ENCODE peak calls at places on chromosomes 5 and 9, in five cellular contexts. P, F, V, R and Z are unnamed samples.

GRCh38 chr9:120851386-120851922 is 8.7 kb upstream of the PSMD5 start:
- DNase-seq in V (no peak), F (no peak), R (no peak), P (no peak), Z (no peak)

GRCh38 chr9:130453487-130453886 is 8.7 kb downstream of the ASS1 start:
- DNase-seq in F (peak), V (no peak), R (no peak), P (no peak), Z (no peak)

GRCh38 chr9:87587864-87588263 is 90.2 kb downstream of the DAPK1 start:
- DNase-seq in R (no peak), F (no peak), P (no peak), V (no peak), Z (no peak)

GRCh38 chr5:175012267-175012666 is 287.9 kb downstream of the MSX2 start:
- DNase-seq in P (no peak), V (no peak), F (no peak), R (no peak), Z (no peak)

GRCh38 chr9:117095116-117095515 is 319.7 kb downstream of the ASTN2 start:
- DNase-seq in P (no peak), F (no peak), V (no peak), R (no peak), Z (no peak)

GRCh38 chr5:134945041-134945440 is 22.7 kb upstream of the CATSPER3 start:
- DNase-seq in V (no peak), R (no peak), F (no peak), P (no peak), Z (no peak)

GRCh38 chr5:138664276-138664943 is 88.8 kb upstream of the CTNNA1 start:
- DNase-seq in F (no peak), R (no peak), P (no peak), V (no peak), Z (no peak)

GRCh38 chr5:76332102-76332501 is 71.0 kb upstream of the IQGAP2 start:
- DNase-seq in V (no peak), F (peak), P (no peak), R (no peak), Z (no peak)

GRCh38 chr9:116000748-116001329 is 152.8 kb upstream of the PAPPA start:
- DNase-seq in V (no peak), P (no peak), F (peak), R (peak), Z (peak)

GRCh38 chr9:97560851-97561250 is 59.4 kb downstream of the TMOD1 start:
- DNase-seq in F (no peak), V (no peak), R (no peak), P (no peak), Z (no peak)

GRCh38 chr5:29367176-29367833 is 1826.2 kb upstream of the CDH6 start:
- DNase-seq in R (no peak), F (no peak), V (no peak), P (no peak), Z (peak)

GRCh38 chr5:152185547-152186234 is 219.4 kb downstream of the NMUR2 start:
- DNase-seq in P (no peak), F (peak), V (no peak), R (no peak), Z (no peak)

GRCh38 chr5:9408964-9409363 is 136.9 kb downstream of the SEMA5A start:
- DNase-seq in R (no peak), F (no peak), V (no peak), P (no peak), Z (no peak)

GRCh38 chr9:111431684-111432083 is 52.5 kb downstream of the ECPAS start:
- DNase-seq in V (no peak), F (no peak), R (no peak), P (no peak), Z (no peak)

GRCh38 chr9:76810377-76810957 is 46.2 kb downstream of the PCA3 start:
- DNase-seq in V (no peak), R (peak), F (no peak), P (no peak), Z (peak)

DNA sequence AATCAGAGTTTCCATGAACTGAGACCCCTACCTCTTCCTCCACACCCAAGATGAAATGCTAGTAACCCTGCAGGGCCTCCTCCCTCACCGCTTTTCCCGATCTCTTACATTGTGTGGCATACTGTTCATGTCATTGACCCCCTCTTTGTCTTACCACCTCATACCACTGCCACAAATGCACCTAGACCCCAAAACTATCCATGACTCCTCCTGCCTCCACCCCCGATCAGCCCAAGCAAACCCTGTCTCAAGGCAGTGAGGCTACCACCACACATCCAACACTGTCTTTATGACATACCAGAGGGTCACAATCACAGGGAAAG is 55.7 kb downstream of the PLAC8L1 start:
- DNase-seq in V (no peak), P (no peak), F (no peak), R (no peak), Z (no peak)
- TF ChIP-seq CTCF in V (no peak), P (no peak), F (no peak), R (no peak), Z (no peak)

DNA sequence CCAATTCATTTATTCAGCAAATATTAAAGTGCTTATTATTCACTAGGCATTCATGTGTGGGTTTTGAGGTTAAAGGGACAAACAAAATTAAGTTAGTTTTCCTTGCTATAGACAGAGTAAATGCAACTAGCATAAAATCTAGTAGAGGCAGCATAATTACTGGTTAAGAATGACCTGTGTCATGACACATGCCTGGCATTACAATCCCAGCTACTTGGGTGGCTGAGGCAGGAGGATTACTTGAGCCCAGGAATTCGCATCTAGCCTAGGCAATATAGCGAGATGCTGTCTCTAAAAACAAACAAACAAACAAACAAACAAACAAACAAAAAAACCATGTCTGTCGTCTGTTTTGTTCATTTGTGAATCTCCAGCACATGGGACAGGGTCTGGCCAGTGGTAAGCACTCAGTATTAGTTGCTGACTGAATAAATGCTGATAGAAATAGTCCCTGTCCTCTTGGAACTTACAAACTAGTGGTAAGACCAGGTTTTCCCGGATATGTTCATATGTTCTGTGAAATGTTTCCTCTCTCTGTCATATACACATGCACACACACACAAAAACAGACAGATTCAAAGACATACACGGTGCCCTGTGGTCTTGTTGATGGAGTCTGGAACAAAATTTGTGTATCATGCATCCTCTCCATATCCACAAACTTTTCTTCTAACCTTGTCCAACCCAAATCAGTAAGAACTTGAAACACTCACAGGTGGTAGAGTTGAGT is 41.8 kb upstream of the TNFAIP8 start:
- DNase-seq in P (no peak), V (no peak), R (no peak), F (no peak), Z (no peak)
- TF ChIP-seq CTCF in P (no peak), V (no peak), R (no peak), F (no peak), Z (no peak)

DNA sequence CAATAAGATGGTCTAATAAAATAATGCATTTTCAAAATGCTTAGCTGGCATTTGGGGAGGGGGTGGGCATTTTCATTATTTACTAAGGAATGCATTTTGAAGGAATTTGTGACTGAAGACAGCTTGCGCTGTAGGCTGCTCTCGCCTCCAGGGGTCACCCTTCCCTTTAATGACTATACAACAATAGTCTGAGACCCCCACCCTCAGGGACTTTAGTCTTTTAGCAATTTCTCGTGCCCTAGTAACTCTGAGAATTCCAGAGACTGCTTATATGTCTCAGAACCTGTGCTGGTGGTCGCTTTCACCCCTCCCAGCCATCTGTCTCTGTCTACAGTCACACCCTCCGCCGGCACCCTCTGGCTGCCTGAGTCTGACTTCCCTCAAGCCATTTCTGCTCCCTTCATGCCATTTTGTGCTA is 671.5 kb downstream of the NR2F1-AS1 start:
- DNase-seq in P (no peak), R (no peak), V (no peak), F (no peak), Z (peak)
- TF ChIP-seq CTCF in P (peak), R (no peak), V (no peak), F (no peak), Z (peak)

GRCh38 chr9:37034938-37035471 is 937 bp upstream of the PAX5 start:
- DNase-seq in R (no peak), P (no peak), F (no peak), V (no peak), Z (no peak)

GRCh38 chr9:37033141-37033540 is 927 bp downstream of the PAX5 start:
- DNase-seq in P (no peak), F (no peak), R (no peak), V (no peak), Z (no peak)

GRCh38 chr9:37033753-37034319 is at the start of gene PAX5:
- DNase-seq in P (no peak), F (no peak), R (no peak), V (no peak), Z (no peak)

GRCh38 chr9:37035472-37036236 is 1.6 kb upstream of the PAX5 start:
- DNase-seq in P (no peak), R (peak), V (no peak), F (no peak), Z (peak)

DNA sequence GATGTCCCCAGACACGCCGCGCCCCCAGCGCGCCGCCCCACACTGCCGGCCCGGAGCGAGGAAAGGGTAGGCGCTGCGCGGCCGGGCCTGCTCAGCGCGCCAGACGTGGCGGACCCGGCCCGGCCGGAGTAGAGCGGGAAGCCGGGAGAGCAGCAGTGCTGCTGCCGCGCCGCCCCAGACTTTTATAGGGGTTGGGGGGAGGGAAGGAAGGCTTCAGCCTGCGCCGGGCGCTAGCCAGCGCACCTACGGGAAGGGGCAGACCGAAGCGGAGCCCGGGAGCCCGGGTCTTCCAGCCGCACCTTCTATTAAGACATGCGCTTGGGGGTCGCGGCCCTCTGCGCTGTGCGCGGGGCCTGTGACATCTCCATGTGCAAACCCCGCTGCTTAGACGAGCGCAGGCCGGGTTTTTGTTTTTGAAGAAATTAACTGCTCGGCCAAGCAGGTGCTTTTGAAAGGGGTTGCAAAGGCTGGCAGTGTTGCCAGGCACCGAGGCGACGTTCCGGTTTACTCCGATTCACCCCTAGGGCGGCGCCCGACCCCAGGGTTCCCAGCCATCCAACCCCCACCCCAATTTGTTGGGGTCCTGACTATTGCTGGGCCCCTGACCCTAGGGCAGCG is 361 bp upstream of the PAX5 start:
- DNase-seq in P (no peak), F (no peak), V (no peak), R (peak), Z (no peak)
- TF ChIP-seq CTCF in P (no peak), F (no peak), V (no peak), R (peak), Z (peak)

GRCh38 chr9:132647355-132647754 is 22.4 kb downstream of the DDX31 start:
- DNase-seq in P (no peak), R (no peak), F (no peak), V (no peak), Z (no peak)

GRCh38 chr9:132648283-132648682 is 21.5 kb downstream of the DDX31 start:
- DNase-seq in R (no peak), V (no peak), P (no peak), F (no peak), Z (no peak)

GRCh38 chr9:132648685-132649084 is 21.1 kb downstream of the DDX31 start:
- DNase-seq in R (no peak), P (no peak), V (no peak), F (no peak), Z (no peak)

GRCh38 chr9:132647806-132648205 is 22.0 kb downstream of the DDX31 start:
- DNase-seq in R (no peak), V (no peak), F (no peak), P (no peak), Z (no peak)

GRCh38 chr9:132651259-132651658 is 18.5 kb downstream of the DDX31 start:
- DNase-seq in F (no peak), V (no peak), R (no peak), P (no peak), Z (peak)
- TF ChIP-seq CTCF in F (no peak), V (no peak), R (peak), P (peak), Z (peak)

DNA sequence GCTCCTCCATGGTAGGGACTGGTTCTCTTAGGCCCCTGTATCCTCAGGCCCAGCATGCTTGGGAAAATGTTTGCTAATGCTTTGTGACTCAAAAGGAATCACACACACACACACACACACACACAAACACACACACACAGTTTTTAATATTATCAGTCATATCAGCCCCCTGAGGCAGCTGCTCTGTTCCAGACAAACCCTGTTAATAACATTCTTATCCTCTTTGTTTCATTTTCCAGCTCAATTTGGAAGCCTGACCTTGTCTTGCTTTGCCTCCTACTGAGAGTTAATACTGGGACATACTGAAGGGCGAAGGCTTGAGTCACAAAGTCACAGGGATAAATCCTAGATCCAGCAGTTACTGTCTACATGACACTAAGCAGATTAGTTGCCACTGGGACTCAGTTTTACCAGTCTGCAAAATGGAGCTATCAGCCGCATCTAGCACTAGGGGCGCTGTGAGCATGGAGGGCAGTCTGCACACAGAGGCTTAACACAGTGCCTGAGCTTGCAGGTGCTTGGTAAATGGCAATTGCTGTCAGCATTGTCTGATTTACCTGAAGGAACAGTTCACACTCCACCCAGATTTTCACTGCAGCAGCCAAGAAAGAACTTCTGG is 37.1 kb upstream of the KCNMB1 start:
- DNase-seq in V (no peak), F (no peak), P (no peak), R (peak), Z (no peak)
- TF ChIP-seq CTCF in V (no peak), F (no peak), P (no peak), R (peak), Z (peak)

DNA sequence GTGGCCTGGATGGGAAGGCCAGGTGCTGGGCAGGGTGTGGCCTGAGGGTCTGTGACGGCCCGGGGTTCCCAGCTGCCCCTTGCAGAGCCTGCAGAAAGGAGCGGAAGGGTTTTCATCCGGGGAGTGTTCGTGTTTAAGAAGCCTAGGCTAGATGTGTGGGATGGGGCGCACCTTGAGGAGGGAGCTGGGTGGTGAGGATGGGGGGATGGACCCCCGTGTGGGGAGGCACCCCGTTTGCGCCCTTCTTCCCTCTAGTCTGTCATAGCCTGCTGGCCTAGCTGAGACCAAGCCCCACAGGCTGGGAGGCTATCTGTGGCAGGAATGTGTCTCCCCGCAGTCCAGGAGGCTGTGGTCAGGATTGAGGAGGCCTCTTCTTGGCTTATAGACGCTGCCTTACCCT is 11.9 kb downstream of the RNU6ATAC start:
- DNase-seq in F (no peak), V (no peak), P (no peak), R (no peak), Z (no peak)
- TF ChIP-seq CTCF in F (no peak), V (no peak), P (no peak), R (no peak), Z (no peak)

DNA sequence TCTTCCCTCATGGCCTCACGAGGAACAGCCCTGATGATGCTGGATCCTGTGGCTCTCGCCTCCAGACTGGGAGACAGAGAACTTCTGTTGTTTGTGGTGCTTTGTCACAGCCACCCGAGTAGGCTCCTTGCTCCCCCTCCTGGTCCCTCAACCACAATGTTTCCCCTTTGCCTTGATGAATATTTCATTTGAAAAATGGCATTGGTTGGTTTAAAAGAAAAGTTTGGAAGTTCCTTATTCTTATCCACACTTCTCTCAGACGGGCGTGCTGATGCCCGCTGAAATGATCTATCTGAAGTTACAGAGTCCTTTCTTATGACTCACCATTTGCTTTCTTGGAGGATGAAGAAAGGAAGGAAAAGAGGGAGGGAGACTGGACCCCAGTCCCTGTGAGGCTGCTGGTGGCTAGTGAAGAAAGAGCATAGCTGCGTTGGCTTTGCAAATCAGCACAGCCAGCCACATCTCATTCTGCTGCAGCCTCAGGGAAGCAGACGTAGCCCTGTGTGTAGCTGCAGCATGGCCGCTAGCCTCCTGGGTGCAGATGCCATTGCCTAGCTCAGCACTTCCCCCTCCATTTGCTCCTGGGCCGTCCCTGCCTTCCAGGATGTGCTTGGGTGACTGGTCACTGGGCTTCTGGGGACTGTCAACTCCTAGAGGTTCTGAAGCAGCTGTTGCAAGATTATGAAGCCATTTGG is 185.9 kb downstream of the ERCC6L2 start:
- DNase-seq in P (no peak), V (no peak), R (peak), F (peak), Z (peak)
- TF ChIP-seq CTCF in P (peak), V (peak), R (peak), F (peak), Z (peak)

GRCh38 chr5:150710165-150710564 is 9.3 kb upstream of the RBM22 start:
- DNase-seq in R (no peak), P (no peak), F (no peak), V (no peak), Z (no peak)
- TF ChIP-seq CTCF in R (peak), P (peak), F (no peak), V (peak), Z (peak)